ENCODE peak calls at places on chromosomes 3 and 15, in four cellular contexts. I, W, T and Z are unnamed samples.

GRCh38 chr3:107928084-107928445 is 162.8 kb downstream of the CD47 start:
- DNase-seq in I (no peak), W (peak), T (peak), Z (peak)

GRCh38 chr3:151044706-151045105 is 40.8 kb upstream of the MED12L start:
- DNase-seq in I (no peak), W (peak), T (peak), Z (no peak)

GRCh38 chr3:39727415-39727814 is 82.0 kb upstream of the MYRIP start:
- DNase-seq in I (no peak), W (no peak), T (no peak), Z (no peak)

GRCh38 chr15:67542462-67543347 is at the start of gene MAP2K5:
- DNase-seq in I (no peak), W (peak), T (peak), Z (peak)

GRCh38 chr3:128316456-128316855 is 150.2 kb downstream of the DNAJB8 start:
- DNase-seq in I (no peak), W (no peak), T (no peak), Z (peak)

GRCh38 chr3:104133630-104134029 is 1233.1 kb upstream of the ALCAM start:
- DNase-seq in I (no peak), W (no peak), T (no peak), Z (no peak)

GRCh38 chr15:70863450-70864218 is 9.7 kb upstream of the LARP6 start:
- DNase-seq in I (peak), W (peak), T (peak), Z (no peak)

GRCh38 chr15:31352911-31353811 is 26.5 kb downstream of the KLF13 start:
- DNase-seq in I (no peak), W (peak), T (peak), Z (peak)

GRCh38 chr15:39580630-39581500 is at the start of gene THBS1:
- DNase-seq in I (no peak), W (peak), T (peak), Z (no peak)

DNA sequence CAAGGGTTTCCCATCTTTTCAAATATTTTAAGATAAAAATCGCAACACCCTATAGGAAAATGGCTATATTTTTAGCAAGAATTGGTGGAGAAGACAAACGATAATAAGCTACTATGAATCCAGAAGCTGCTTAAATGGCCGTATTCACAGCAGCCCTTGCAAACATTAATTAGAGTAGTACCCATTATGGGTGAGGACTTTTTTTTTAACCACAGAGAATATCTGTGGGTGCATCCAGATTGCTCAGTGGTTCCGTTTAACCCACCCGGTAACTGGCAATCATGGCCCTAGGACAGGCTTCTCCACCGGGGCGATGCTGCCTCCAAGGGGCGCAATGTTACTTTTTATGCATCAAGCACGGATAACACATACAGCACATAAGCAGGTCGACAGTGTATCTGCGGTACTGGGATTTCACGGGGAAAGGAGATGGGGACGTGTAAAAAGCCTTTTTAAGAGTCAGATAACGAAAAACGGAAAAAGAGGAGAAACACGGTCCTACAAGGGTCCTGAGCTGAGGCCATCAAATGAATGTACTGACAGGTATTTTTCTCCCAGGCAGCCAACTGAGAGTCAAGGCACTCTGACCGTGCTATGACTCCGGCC is 968 bp upstream of the TMEM266 start:
- DNase-seq in I (no peak), W (peak), T (no peak), Z (peak)
- TF ChIP-seq CTCF in I (peak), W (peak), T (peak), Z (peak)

GRCh38 chr15:42603978-42604377 is 28.6 kb downstream of the STARD9 start:
- DNase-seq in I (no peak), W (no peak), T (no peak), Z (no peak)
- H3K4me3 ChIP-seq in I (no peak), W (no peak), T (no peak), Z (no peak)

GRCh38 chr15:90892498-90893174 is 8.3 kb downstream of the FES start:
- DNase-seq in I (no peak), W (no peak), T (no peak), Z (no peak)

GRCh38 chr15:90895571-90896117 is 7.5 kb upstream of the MAN2A2 start:
- DNase-seq in I (no peak), W (no peak), T (no peak), Z (peak)

GRCh38 chr15:90892023-90892422 is 7.7 kb downstream of the FES start:
- DNase-seq in I (no peak), W (no peak), T (no peak), Z (no peak)

GRCh38 chr15:90891346-90891949 is 7.1 kb downstream of the FES start:
- DNase-seq in I (no peak), W (no peak), T (no peak), Z (no peak)

DNA sequence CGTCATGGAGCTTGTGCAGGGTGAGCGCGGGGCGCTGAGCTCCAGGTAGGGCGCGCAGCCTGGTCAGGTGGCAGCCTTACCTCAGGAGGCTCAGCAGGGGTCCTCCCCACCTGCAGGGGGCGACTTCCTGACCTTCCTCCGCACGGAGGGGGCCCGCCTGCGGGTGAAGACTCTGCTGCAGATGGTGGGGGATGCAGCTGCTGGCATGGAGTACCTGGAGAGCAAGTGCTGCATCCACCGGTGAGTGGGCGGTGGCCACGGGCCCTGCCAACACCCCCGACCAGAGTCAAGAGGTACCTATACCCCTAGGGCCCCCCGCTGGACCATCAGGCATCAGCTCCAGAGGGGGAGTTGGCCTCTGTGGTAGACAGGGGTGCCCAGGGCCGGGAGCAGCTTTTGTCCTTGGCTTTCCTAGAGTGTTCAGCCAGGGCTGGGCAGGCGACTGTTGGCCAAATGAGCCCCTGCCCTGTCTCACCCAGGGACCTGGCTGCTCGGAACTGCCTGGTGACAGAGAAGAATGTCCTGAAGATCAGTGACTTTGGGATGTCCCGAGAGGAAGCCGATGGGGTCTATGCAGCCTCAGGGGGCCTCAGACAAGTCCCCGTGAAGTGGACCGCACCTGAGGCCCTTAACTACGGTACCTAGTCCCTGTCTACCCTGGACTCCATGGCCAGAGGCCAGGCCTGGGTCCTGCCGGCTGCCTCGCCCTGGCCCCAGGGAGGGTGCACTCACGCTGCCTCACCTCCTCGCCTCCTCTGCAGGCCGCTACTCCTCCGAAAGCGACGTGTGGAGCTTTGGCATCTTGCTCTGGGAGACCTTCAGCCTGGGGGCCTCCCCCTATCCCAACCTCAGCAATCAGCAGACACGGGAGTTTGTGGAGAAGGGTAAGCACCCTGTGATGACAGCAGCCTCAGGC is 9.1 kb downstream of the FES start:
- DNase-seq in I (peak), W (no peak), T (no peak), Z (peak)
- TF ChIP-seq CTCF in I (peak), W (no peak), T (peak), Z (peak)

GRCh38 chr15:52329980-52330379 is 34.4 kb upstream of the MYO5C start:
- DNase-seq in I (no peak), W (no peak), T (no peak), Z (no peak)
- H3K4me3 ChIP-seq in I (no peak), W (no peak), T (no peak), Z (no peak)